ENCODE peak calls at places on chromosome 5, in four cellular contexts. B, K, F and U are unnamed samples.

GRCh38 chr5:137954131-137954879 is 65.0 kb downstream of the PKD2L2 start:
- DNase-seq in F (no peak), K (peak; percentile 79), B (no peak), U (no peak)

GRCh38 chr5:14914603-14915277 is 43.2 kb upstream of the ANKH start:
- DNase-seq in F (no peak), K (no peak), B (no peak), U (no peak)

GRCh38 chr5:53712327-53712726 is 151.9 kb downstream of the NDUFS4 start:
- DNase-seq in F (no peak), K (peak; percentile 53), B (no peak), U (no peak)

GRCh38 chr5:82834151-82834550 is 243.0 kb downstream of the TMEM167A start:
- DNase-seq in K (no peak), B (no peak), F (no peak), U (no peak)

GRCh38 chr5:86716121-86716520 is 98.4 kb downstream of the COX7C start:
- DNase-seq in F (no peak), K (no peak), B (no peak), U (no peak)

GRCh38 chr5:134127376-134127861 is 12.9 kb downstream of the TCF7 start:
- DNase-seq in F (no peak), K (no peak), B (no peak), U (no peak)

GRCh38 chr5:128667148-128667547 is 129.1 kb upstream of the FBN2 start:
- DNase-seq in B (no peak), K (no peak), F (no peak), U (no peak)

GRCh38 chr5:91850031-91850430 is 466.9 kb upstream of the ARRDC3 start:
- DNase-seq in F (no peak), K (no peak), B (no peak), U (no peak)

GRCh38 chr5:17024686-17025180 is 88.6 kb upstream of the MYO10 start:
- DNase-seq in F (no peak), K (no peak), B (no peak), U (no peak)

GRCh38 chr5:113806250-113806649 is 292.8 kb downstream of the YTHDC2 start:
- DNase-seq in B (no peak), K (no peak), F (no peak), U (no peak)

GRCh38 chr5:90911169-90911568 is 352.6 kb downstream of the ADGRV1 start:
- DNase-seq in F (no peak), K (no peak), B (no peak), U (no peak)

GRCh38 chr5:136043968-136044610 is 15.3 kb downstream of the TGFBI start:
- DNase-seq in B (no peak), F (no peak), K (peak; percentile 37), U (no peak)

GRCh38 chr5:168303398-168304020 is 12.1 kb downstream of the WWC1 start:
- DNase-seq in K (no peak), B (no peak), F (no peak), U (no peak)

GRCh38 chr5:82275267-82275664 is 2.9 kb downstream of the RPS23 start:
- DNase-seq in F (no peak), K (no peak), B (no peak), U (no peak)

GRCh38 chr5:121968910-121969607 is 7.3 kb downstream of the SRFBP1 start:
- DNase-seq in F (no peak), B (no peak), K (no peak), U (no peak)

GRCh38 chr5:109654455-109654854 is 35.3 kb upstream of the MAN2A1 start:
- DNase-seq in F (no peak), K (no peak), B (no peak), U (no peak)

GRCh38 chr5:148393390-148393741 is 9.6 kb downstream of the FBXO38 start:
- DNase-seq in F (no peak), B (no peak), K (no peak), U (no peak)

GRCh38 chr5:37721447-37721871 is 118.4 kb downstream of the GDNF start:
- DNase-seq in B (no peak), F (no peak), K (no peak), U (no peak)

GRCh38 chr5:143923634-143924265 is 111.8 kb downstream of the HMHB1 start:
- DNase-seq in B (no peak), F (no peak), K (no peak), U (no peak)

GRCh38 chr5:2029206-2029605 is 146.5 kb upstream of the IRX4 start:
- DNase-seq in B (no peak), K (no peak), F (no peak), U (no peak)

GRCh38 chr5:150523472-150524350 is 15.8 kb downstream of the NDST1 start:
- DNase-seq in F (no peak), B (no peak), K (no peak), U (no peak)

GRCh38 chr5:133734916-133735315 is 122.6 kb upstream of the FSTL4 start:
- DNase-seq in F (no peak), K (peak; percentile 32), B (no peak), U (no peak)

GRCh38 chr5:135867599-135867998 is 28.0 kb downstream of the IL9 start:
- DNase-seq in K (no peak), F (no peak), B (no peak), U (no peak)